ENCODE peak calls at places on chromosomes 12 and 14, in six cellular contexts. U is GM23338, P is SK-N-SH, G is transverse colon, X is endothelial cell of umbilical vein, Q is HepG2. O is an unnamed sample.

GRCh38 chr12:66633676-66634075 is 45.2 kb downstream of the GRIP1 start:
- DNase-seq in U (no peak), P (no peak), G (no peak), X (peak; percentile 57), Q (no peak), O (no peak)

GRCh38 chr12:10559241-10559640 is 53.6 kb downstream of the EIF2S3B start:
- DNase-seq in U (no peak), P (no peak), G (no peak), X (no peak), Q (no peak), O (no peak)

GRCh38 chr14:21910260-21910659 is 236.6 kb upstream of the OR4E1 start:
- DNase-seq in U (no peak), P (no peak), G (no peak), X (no peak), Q (no peak), O (no peak)

GRCh38 chr14:96824283-96824682 is 27.1 kb downstream of the VRK1 start:
- DNase-seq in U (no peak), P (no peak), G (no peak), X (no peak), Q (no peak), O (no peak)

GRCh38 chr12:100672075-100672592 is 98.7 kb downstream of the GAS2L3 start:
- DNase-seq in U (peak; percentile 79), P (peak; percentile 30), G (peak; percentile 15), X (peak; percentile 6), Q (peak; percentile 24), O (peak; percentile 23)

GRCh38 chr12:57717846-57718640 is 20.5 kb downstream of the AGAP2 start:
- DNase-seq in U (no peak), P (no peak), G (no peak), X (no peak), Q (no peak), O (no peak)

GRCh38 chr12:10067942-10068341 is 30.8 kb downstream of the CLEC1A start:
- DNase-seq in U (no peak), P (no peak), G (no peak), X (peak; percentile 96), Q (no peak), O (no peak)

GRCh38 chr14:56760164-56760914 is 49.9 kb downstream of the OTX2 start:
- DNase-seq in U (no peak), P (no peak), G (no peak), X (no peak), Q (no peak), O (no peak)

GRCh38 chr14:65261425-65261920 is 151.1 kb upstream of the FUT8 start:
- DNase-seq in U (no peak), P (no peak), G (no peak), X (no peak), Q (no peak), O (no peak)

GRCh38 chr14:89619616-89620273 is 202.7 kb upstream of the FOXN3 start:
- DNase-seq in U (no peak), P (no peak), G (no peak), X (no peak), Q (no peak), O (no peak)

GRCh38 chr12:542290-543113 is 82.8 kb downstream of the B4GALNT3 start:
- DNase-seq in U (no peak), P (no peak), G (no peak), X (no peak), Q (no peak), O (no peak)

GRCh38 chr12:104276192-104277131 is 27.1 kb upstream of the EID3 start:
- DNase-seq in U (no peak), P (no peak), G (no peak), X (no peak), Q (no peak), O (peak; percentile 75)

GRCh38 chr12:46388427-46388992 is 15.9 kb upstream of the SLC38A2 start:
- DNase-seq in U (no peak), P (no peak), G (no peak), X (peak; percentile 20), Q (no peak), O (no peak)

GRCh38 chr14:97410667-97411286 is 613.6 kb downstream of the VRK1 start:
- DNase-seq in U (peak; percentile 36), P (no peak), G (no peak), X (no peak), Q (no peak), O (no peak)

GRCh38 chr12:80161612-80162011 is 62.3 kb downstream of the OTOGL start:
- DNase-seq in U (no peak), P (no peak), G (no peak), X (no peak), Q (no peak), O (no peak)

GRCh38 chr12:29519585-29520182 is 22.2 kb upstream of the OVCH1 start:
- DNase-seq in U (peak; percentile 49), P (peak; percentile 32), G (no peak), X (peak; percentile 75), Q (peak; percentile 28), O (no peak)

GRCh38 chr12:67998379-67998778 is 9.1 kb downstream of the IFNG-AS1 start:
- DNase-seq in U (no peak), P (no peak), G (no peak), X (no peak), Q (no peak), O (no peak)
- H3K4me1 ChIP-seq in U (no peaks in the 10 kb centered on the region), P (no peaks in the 10 kb centered on the region), G (no peaks in the 10 kb centered on the region), X (no peaks in the 10 kb centered on the region), Q (no peaks in the 10 kb centered on the region), O (no peaks in the 10 kb centered on the region)

GRCh38 chr12:71791473-71792150 is 36.9 kb downstream of the RAB21 start:
- DNase-seq in U (no peak), P (no peak), G (no peak), X (no peak), Q (no peak), O (no peak)
- TF ChIP-seq CTCF in U (no peak), P (no peak), G (no peak), X (no peak), Q (no peak), O (no peak)

GRCh38 chr12:63995512-63995911 is 151.0 kb downstream of the SRGAP1 start:
- DNase-seq in U (no peak), P (no peak), G (no peak), X (peak; percentile 50), Q (no peak), O (no peak)
- TF ChIP-seq POLR2AphosphoS5 in U (no peak), P (no peak), G (no peak), X (no peak), Q (no peak), O (no peak)

GRCh38 chr12:117334098-117334497 is 27.3 kb downstream of the NOS1 start:
- DNase-seq in U (no peak), P (no peak), G (no peak), X (no peak), Q (no peak), O (no peak)
- H3K4me1 ChIP-seq in U (peaks cover 7% of the 10 kb centered on the region), P (peaks cover 9% of the 10 kb centered on the region), G (no peaks in the 10 kb centered on the region), X (no peaks in the 10 kb centered on the region), Q (peaks cover 7% of the 10 kb centered on the region), O (peaks cover 8% of the 10 kb centered on the region)

DNA sequence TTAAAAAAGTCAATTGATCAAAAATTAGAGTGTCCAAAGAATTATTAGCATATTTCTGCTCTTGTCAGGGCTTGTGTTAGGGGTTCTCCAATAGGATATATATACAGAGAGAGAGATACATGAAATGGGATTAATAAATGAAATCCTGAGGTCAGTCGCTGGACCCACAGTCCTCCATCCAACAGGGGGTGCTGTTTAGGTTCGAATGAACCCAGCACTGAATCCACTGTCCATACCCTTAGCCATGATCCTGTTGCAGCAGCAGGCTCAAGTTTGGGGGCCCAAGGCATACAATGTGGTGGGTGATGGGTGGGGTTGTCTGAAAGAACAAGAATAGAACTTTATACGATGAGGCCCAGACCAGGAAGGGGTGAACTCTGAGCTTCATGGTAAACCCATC is 780 bp upstream of the MYO1H start:
- DNase-seq in U (peak; percentile 64), P (no peak), G (no peak), X (no peak), Q (no peak), O (no peak)
- TF ChIP-seq CTCF in U (peak; percentile 73), P (peak; percentile 30), G (no peak), X (no peak), Q (no peak), O (no peak)

DNA sequence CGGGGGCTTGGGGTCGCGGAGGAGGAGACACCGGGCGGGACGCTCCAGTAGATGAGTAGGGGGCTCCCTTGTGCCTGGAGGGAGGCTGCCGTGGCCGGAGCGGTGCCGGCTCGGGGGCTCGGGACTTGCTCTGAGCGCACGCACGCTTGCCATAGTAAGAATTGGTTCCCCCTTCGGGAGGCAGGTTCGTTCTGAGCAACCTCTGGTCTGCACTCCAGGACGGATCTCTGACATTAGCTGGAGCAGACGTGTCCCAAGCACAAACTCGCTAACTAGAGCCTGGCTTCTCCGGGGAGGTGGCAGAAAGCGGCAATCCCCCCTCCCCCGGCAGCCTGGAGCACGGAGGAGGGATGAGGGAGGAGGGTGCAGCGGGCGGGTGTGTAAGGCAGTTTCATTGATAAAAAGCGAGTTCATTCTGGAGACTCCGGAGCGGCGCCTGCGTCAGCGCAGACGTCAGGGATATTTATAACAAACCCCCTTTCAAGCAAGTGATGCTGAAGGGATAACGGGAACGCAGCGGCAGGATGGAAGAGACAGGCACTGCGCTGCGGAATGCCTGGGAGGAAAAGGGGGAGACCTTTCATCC is 618 bp downstream of the FOS start:
- DNase-seq in U (peak; percentile 46), P (peak; percentile 53), G (peak; percentile 77), X (peak; percentile 58), Q (no peak), O (no peak)
- TF ChIP-seq POLR2AphosphoS5 in U (no peak), P (no peak), G (peak; percentile 87), X (no peak), Q (no peak), O (no peak)

DNA sequence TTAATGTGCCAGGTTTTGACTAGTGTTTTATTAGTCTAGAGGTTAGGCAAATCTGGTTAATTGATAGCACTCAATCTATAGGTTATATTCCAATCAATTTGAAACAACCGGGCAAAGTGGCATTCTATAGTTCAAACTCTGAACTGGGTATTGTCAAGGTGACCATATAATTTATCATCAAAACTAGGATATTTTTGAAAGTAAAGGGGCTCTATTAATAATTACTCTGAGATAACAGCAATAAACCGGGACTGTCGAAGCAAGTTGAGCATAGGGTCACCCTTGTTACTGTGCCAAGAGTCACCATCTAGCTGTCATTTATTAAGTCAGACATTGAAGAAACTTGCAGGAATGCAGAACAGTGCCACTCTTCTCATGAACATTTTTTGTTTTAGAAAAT is 321.2 kb downstream of the RAD51B start:
- DNase-seq in U (no peak), P (no peak), G (no peak), X (no peak), Q (no peak), O (no peak)
- H3K4me1 ChIP-seq in U (peaks cover 13% of the 10 kb centered on the region), P (peaks cover 19% of the 10 kb centered on the region), G (peaks cover 63% of the 10 kb centered on the region), X (peaks cover 33% of the 10 kb centered on the region), Q (peaks cover 46% of the 10 kb centered on the region), O (peaks cover 42% of the 10 kb centered on the region)

O was measured in upper lobe of left lung.